ENCODE peak calls at places on chromosomes 7 and 10, in six cellular contexts. B is ELF-1; L is CD4-positive, CD25-positive, alpha-beta regulatory T cell; U is small intestine; K is cardiac septum; M is AG10803. Y is an unnamed sample.
A peak's percentile ranks its signal among the peaks of the same experiment; 100 is the strongest.

GRCh38 chr7:132932321-132933075 is 149.4 kb downstream of the CHCHD3 start:
- DNase-seq in B (peak; percentile 23), L (no peak), U (no peak), K (no peak), M (no peak), Y (peak; percentile 47)

GRCh38 chr10:101219946-101220451 is 9.3 kb downstream of the LBX1 start:
- DNase-seq in B (no peak), L (no peak), U (no peak), K (no peak), M (no peak), Y (no peak)

GRCh38 chr7:28591725-28592331 is 179.5 kb downstream of the CREB5 start:
- DNase-seq in B (no peak), L (no peak), U (no peak), K (no peak), M (no peak), Y (no peak)

GRCh38 chr7:75688200-75689136 is 50.3 kb downstream of the HIP1 start:
- DNase-seq in B (no peak), L (no peak), U (no peak), K (peak; percentile 61), M (no peak), Y (no peak)

GRCh38 chr7:155993420-155994252 is 181.4 kb upstream of the SHH start:
- DNase-seq in B (no peak), L (no peak), U (no peak), K (peak; percentile 63), M (no peak), Y (no peak)

GRCh38 chr7:78074713-78075112 is 276.1 kb downstream of the PHTF2 start:
- DNase-seq in B (no peak), L (no peak), U (no peak), K (no peak), M (no peak), Y (no peak)

GRCh38 chr10:76111986-76112825 is 680.8 kb downstream of the LRMDA start:
- DNase-seq in B (peak; percentile 73), L (no peak), U (no peak), K (no peak), M (no peak), Y (peak; percentile 56)

GRCh38 chr7:98662289-98662688 is 45.2 kb downstream of the NPTX2 start:
- DNase-seq in B (no peak), L (no peak), U (no peak), K (no peak), M (no peak), Y (no peak)

GRCh38 chr7:2516194-2516555 is 3.4 kb upstream of the LFNG start:
- DNase-seq in B (no peak), L (no peak), U (no peak), K (no peak), M (no peak), Y (no peak)

Y was measured in GM23338.